ENCODE peak calls at places on chromosomes 2 and 18, in nine cellular contexts. E is dorsolateral prefrontal cortex, D is nephron progenitor cell, J is upper lobe of right lung, Z is epithelial cell of esophagus, G is uterus, I is neural progenitor cell, T is cardiac fibroblast, K is OCI-LY7. M is an unnamed sample.

GRCh38 chr18:37964885-37965571 is 399.4 kb upstream of the CELF4 start:
- DNase-seq in E (no peak), D (no peak), J (no peak), Z (no peak), G (no peak), I (no peak), T (no peak), K (no peak), M (no peak)

GRCh38 chr2:47211497-47212011 is 56.4 kb upstream of the STPG4 start:
- DNase-seq in E (no peak), D (no peak), J (no peak), Z (no peak), G (no peak), I (no peak), T (no peak), K (no peak), M (no peak)

GRCh38 chr2:27316655-27317412 is 6.1 kb downstream of the MPV17 start:
- DNase-seq in E (peak), D (no peak), J (no peak), Z (no peak), G (no peak), I (no peak), T (no peak), K (no peak), M (no peak)

GRCh38 chr2:8412586-8412985 is 269.3 kb upstream of the ID2 start:
- DNase-seq in E (no peak), D (no peak), J (no peak), Z (no peak), G (peak), I (peak), T (peak), K (no peak), M (no peak)

GRCh38 chr2:191150451-191151314 is at the start of gene STAT4:
- DNase-seq in E (peak), D (peak), J (peak), Z (peak), G (peak), I (peak), T (peak), K (no peak), M (peak)

GRCh38 chr18:49520661-49521145 is 33.7 kb upstream of the C18orf32 start:
- DNase-seq in E (no peak), D (no peak), J (no peak), Z (peak), G (no peak), I (peak), T (peak), K (no peak), M (no peak)

GRCh38 chr2:175832886-175833285 is 169.2 kb downstream of the LNPK start:
- DNase-seq in E (no peak), D (no peak), J (no peak), Z (no peak), G (no peak), I (no peak), T (no peak), K (no peak), M (no peak)

GRCh38 chr2:176490061-176490861 is 221.0 kb downstream of the MTX2 start:
- DNase-seq in E (peak), D (peak), J (no peak), Z (peak), G (peak), I (peak), T (peak), K (no peak), M (no peak)

GRCh38 chr2:85511008-85511895 is 27.7 kb upstream of the MAT2A start:
- DNase-seq in E (no peak), D (no peak), J (no peak), Z (no peak), G (no peak), I (no peak), T (peak), K (no peak), M (no peak)

GRCh38 chr2:98175811-98176210 is 88.8 kb downstream of the VWA3B start:
- DNase-seq in E (no peak), D (no peak), J (no peak), Z (no peak), G (no peak), I (peak), T (no peak), K (peak), M (no peak)

GRCh38 chr2:29532451-29532850 is 388.9 kb downstream of the ALK start:
- DNase-seq in E (no peak), D (no peak), J (no peak), Z (no peak), G (no peak), I (no peak), T (peak), K (no peak), M (no peak)

GRCh38 chr18:65955747-65956146 is 204.9 kb downstream of the CDH7 start:
- DNase-seq in E (no peak), D (no peak), J (no peak), Z (no peak), G (no peak), I (no peak), T (no peak), K (no peak), M (no peak)

GRCh38 chr2:46737577-46737976 is 178.0 kb downstream of the MCFD2 start:
- DNase-seq in E (no peak), D (no peak), J (no peak), Z (peak), G (no peak), I (no peak), T (no peak), K (no peak), M (no peak)

GRCh38 chr2:229176136-229176535 is 95.0 kb downstream of the PID1 start:
- DNase-seq in E (no peak), D (no peak), J (no peak), Z (no peak), G (no peak), I (no peak), T (no peak), K (no peak), M (no peak)

GRCh38 chr2:175203621-175204496 is 22.3 kb upstream of the ATP5MC3 start:
- DNase-seq in E (peak), D (peak), J (no peak), Z (peak), G (no peak), I (peak), T (peak), K (peak), M (no peak)

GRCh38 chr2:113818382-113818951 is 62.0 kb upstream of the SLC35F5 start:
- DNase-seq in E (no peak), D (peak), J (no peak), Z (peak), G (peak), I (peak), T (peak), K (no peak), M (peak)

GRCh38 chr2:40448476-40449079 is 3.3 kb downstream of the SLC8A1 start:
- DNase-seq in E (no peak), D (peak), J (no peak), Z (peak), G (no peak), I (peak), T (peak), K (peak), M (no peak)

GRCh38 chr2:225103737-225104141 is 61.5 kb upstream of the DOCK10 start:
- DNase-seq in E (no peak), D (no peak), J (no peak), Z (peak), G (no peak), I (no peak), T (peak), K (no peak), M (no peak)

GRCh38 chr2:98037206-98037605 is 41.5 kb upstream of the TMEM131 start:
- DNase-seq in E (no peak), D (no peak), J (no peak), Z (no peak), G (no peak), I (no peak), T (no peak), K (no peak), M (no peak)

GRCh38 chr2:236675526-236675925 is 105.9 kb downstream of the ACKR3 start:
- DNase-seq in E (no peak), D (no peak), J (no peak), Z (peak), G (no peak), I (no peak), T (no peak), K (no peak), M (no peak)

GRCh38 chr18:32379891-32380290 is 90.8 kb downstream of the GAREM1 start:
- DNase-seq in E (no peak), D (no peak), J (no peak), Z (no peak), G (no peak), I (no peak), T (peak), K (no peak), M (no peak)

GRCh38 chr2:37068671-37069070 is 15.5 kb downstream of the HEATR5B start:
- DNase-seq in E (no peak), D (no peak), J (no peak), Z (no peak), G (no peak), I (no peak), T (no peak), K (no peak), M (no peak)

GRCh38 chr2:237459741-237460174 is 27.3 kb upstream of the MLPH start:
- DNase-seq in E (no peak), D (no peak), J (no peak), Z (peak), G (no peak), I (no peak), T (peak), K (no peak), M (no peak)

GRCh38 chr2:233012301-233012971 is 620 bp downstream of the NGEF start:
- DNase-seq in E (no peak), D (no peak), J (no peak), Z (no peak), G (no peak), I (no peak), T (no peak), K (no peak), M (no peak)

GRCh38 chr18:527136-527535 is 26.6 kb upstream of the COLEC12 start:
- DNase-seq in E (no peak), D (no peak), J (no peak), Z (no peak), G (no peak), I (no peak), T (peak), K (no peak), M (no peak)

GRCh38 chr2:223537669-223538601 is 64.2 kb downstream of the SCG2 start:
- DNase-seq in E (no peak), D (no peak), J (no peak), Z (peak), G (no peak), I (no peak), T (peak), K (no peak), M (no peak)

GRCh38 chr18:11512096-11513030 is 97.0 kb upstream of the SLC35G4 start:
- DNase-seq in E (no peak), D (no peak), J (no peak), Z (peak), G (no peak), I (peak), T (peak), K (peak), M (no peak)

GRCh38 chr18:489244-490023 is 11.1 kb downstream of the COLEC12 start:
- DNase-seq in E (no peak), D (no peak), J (no peak), Z (peak), G (no peak), I (no peak), T (peak), K (no peak), M (no peak)

GRCh38 chr2:161010503-161010902 is 149.7 kb upstream of the TANK start:
- DNase-seq in E (no peak), D (no peak), J (no peak), Z (no peak), G (no peak), I (no peak), T (no peak), K (no peak), M (no peak)

GRCh38 chr2:8615252-8616083 is 66.4 kb upstream of the ID2 start:
- DNase-seq in E (no peak), D (no peak), J (peak), Z (no peak), G (no peak), I (no peak), T (no peak), K (no peak), M (peak)

GRCh38 chr2:180694445-180695421 is 285.7 kb upstream of the UBE2E3 start:
- DNase-seq in E (no peak), D (no peak), J (no peak), Z (no peak), G (no peak), I (no peak), T (no peak), K (no peak), M (no peak)

GRCh38 chr18:71707985-71708500 is 836.1 kb downstream of the CBLN2 start:
- DNase-seq in E (no peak), D (no peak), J (no peak), Z (peak), G (no peak), I (no peak), T (no peak), K (no peak), M (no peak)

GRCh38 chr2:232982926-232983668 is 30.0 kb downstream of the NGEF start:
- DNase-seq in E (no peak), D (no peak), J (no peak), Z (no peak), G (no peak), I (peak), T (no peak), K (peak), M (no peak)

DNA sequence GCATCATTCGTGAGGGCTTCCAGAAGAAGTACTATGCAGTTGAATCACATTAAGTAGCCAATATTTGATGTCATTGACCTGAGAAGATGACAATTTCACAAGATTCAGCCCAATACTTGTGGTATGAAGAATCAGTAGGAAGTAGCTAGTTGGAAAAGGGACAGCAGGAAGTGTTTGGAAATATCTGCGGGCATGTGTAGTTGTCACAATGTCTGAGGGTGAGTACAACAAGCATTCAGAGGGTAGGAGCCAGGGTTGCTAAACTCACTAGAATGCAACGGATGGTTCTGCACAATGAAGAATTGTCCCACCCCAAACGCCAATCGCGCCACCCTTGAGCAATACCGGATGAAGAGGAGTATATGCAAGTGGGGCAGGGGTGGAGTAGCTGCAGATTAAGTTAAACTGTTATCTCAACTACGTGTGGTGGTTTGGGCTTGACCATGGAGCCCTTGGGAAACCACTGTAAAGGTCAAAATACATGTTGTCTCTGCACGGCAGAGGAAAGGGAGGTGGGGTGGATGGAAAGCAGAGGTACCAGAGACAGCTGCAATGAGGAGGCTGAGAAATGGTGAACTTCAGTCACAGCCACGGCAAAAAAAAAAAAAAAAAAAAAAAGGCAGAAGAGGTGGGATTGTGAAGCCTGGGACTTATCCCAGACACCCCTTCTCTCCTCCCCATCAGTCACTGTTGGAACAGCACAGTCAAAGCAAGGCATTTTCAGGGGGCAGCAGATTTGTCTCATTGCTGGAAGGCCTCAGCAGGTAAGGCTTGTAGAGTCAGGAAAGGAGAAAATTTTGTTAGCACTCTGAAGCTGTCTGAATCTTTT is 5.1 kb downstream of the CCL20 start:
- DNase-seq in E (no peak), D (no peak), J (peak), Z (no peak), G (peak), I (no peak), T (peak), K (no peak), M (peak)
- TF ChIP-seq CTCF in E (no peak), D (no peak), J (no peak), Z (peak), G (no peak), I (no peak), T (no peak), K (no peak), M (no peak)

GRCh38 chr2:162333968-162334367 is 10.0 kb upstream of the GCA start:
- DNase-seq in E (no peak), D (peak), J (no peak), Z (peak), G (no peak), I (peak), T (peak), K (peak), M (no peak)
- TF ChIP-seq CTCF in E (peak), D (peak), J (peak), Z (peak), G (no peak), I (peak), T (peak), K (peak), M (no peak)

DNA sequence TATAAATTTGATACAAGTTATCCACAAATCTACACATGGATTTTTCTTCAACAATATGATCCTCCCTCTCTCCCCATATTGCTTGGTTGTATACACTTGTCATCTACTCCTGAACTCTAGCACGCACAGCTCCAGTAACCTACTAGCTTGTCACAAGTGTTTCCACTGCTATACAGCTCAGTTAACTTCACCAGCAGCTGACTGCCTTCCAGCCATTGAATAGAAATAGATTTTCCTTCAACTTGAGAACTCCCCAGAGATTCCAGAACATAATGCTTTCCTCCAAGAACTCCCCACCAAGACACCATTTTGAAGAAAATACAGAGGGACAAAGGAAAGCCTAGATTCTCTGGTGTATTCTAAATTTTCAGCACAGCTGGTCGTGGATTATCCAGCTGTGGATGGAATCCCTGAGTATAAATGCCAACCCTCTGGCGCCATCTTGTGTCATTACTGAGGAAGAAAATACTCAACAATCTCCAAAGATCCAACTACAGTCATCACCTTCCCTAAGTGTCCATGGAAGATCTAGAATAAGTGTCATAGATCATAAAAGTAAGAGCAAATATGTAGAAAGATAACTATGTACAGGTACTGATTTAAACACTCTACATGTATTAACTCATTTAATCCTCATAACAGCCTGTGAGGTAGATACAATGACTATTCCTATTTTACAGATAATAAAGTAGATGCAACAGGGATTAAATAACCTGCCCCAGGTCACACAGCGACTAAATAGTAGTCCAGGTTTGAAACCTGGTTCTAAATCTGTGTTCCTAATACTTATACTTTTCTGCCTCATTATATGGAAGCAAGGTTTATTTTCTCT is 156.7 kb downstream of the ARHGAP28 start:
- DNase-seq in E (no peak), D (peak), J (no peak), Z (peak), G (peak), I (peak), T (peak), K (peak), M (no peak)
- TF ChIP-seq CTCF in E (peak), D (peak), J (peak), Z (peak), G (peak), I (peak), T (peak), K (peak), M (peak)

GRCh38 chr18:48419268-48420022 is 10.3 kb upstream of the ZBTB7C start:
- DNase-seq in E (no peak), D (no peak), J (no peak), Z (peak), G (no peak), I (no peak), T (no peak), K (peak), M (no peak)
- TF ChIP-seq CTCF in E (no peak), D (no peak), J (peak), Z (no peak), G (no peak), I (peak), T (no peak), K (peak), M (no peak)

GRCh38 chr18:10490401-10491289 is 35.2 kb upstream of the NAPG start:
- DNase-seq in E (peak), D (no peak), J (no peak), Z (no peak), G (no peak), I (peak), T (no peak), K (peak), M (no peak)
- TF ChIP-seq CTCF in E (peak), D (no peak), J (peak), Z (no peak), G (no peak), I (peak), T (no peak), K (peak), M (no peak)

DNA sequence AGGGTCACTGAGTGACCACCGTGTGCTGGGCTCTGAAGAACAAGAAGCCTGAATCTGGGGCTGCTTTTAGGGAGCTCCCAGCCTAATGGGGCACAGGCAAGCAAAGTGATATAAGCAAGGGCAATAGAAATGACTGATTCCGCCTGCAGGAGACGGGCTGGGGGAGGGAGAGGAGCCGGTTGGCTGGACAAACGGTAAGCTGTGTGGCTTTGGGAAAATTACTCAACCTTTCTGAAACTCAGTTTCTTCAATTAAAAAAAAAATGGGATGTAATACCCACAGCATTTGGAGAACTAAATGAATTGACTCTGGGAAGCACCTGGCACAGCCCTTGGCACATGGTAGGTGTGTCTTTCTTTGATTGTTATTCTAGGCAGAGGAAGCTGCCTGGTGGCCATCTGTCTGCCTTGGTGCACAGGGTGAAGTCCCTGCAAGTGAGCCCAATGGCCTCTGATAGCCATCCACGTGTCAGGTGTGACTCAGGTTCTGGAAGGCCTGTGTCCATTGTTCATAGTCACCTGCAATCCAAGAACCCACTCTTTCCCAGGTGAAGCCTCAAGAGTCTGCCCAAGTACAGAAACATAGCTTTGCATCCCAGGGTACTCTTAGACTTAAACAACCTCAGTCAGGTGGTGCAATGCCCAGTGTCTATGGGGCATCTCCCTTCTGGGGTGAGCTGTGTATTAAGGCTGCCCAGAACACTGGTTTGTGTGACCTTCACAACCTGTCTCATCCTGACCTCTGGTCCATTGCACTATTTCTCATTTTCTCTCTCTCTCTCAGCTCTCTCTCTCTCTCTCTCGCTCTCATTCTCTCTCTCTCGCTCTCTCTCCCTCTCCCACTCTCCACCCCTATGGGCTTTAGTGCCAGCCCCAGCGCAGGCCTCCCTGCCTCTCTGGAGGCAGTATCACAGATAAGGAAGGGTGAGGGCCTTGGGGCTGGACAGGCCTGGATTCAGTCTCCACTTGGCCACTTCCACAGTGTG is 30.0 kb upstream of the NTSR2 start:
- DNase-seq in E (no peak), D (no peak), J (no peak), Z (no peak), G (no peak), I (no peak), T (no peak), K (no peak), M (no peak)
- TF ChIP-seq CTCF in E (no peak), D (no peak), J (no peak), Z (no peak), G (no peak), I (no peak), T (no peak), K (no peak), M (no peak)